ENCODE peak calls at places on chromosomes 6 and 20, in six cellular contexts. P, W, F, U, B and V are unnamed samples. For H3K9me3, the result is how much of the 10 kb centered on the place peaks cover.

GRCh38 chr20:16350465-16350864 is 222.8 kb downstream of the KIF16B start:
- DNase-seq in P (no peak), W (no peak), F (no peak), U (peak), B (no peak), V (no peak)

GRCh38 chr20:35226775-35227681 is 538 bp downstream of the MMP24 start:
- DNase-seq in P (peak), W (peak), F (peak), U (peak), B (peak), V (peak)

GRCh38 chr6:56688521-56688920 is 45.8 kb upstream of the DST start:
- DNase-seq in P (no peak), W (no peak), F (no peak), U (peak), B (no peak), V (no peak)

GRCh38 chr6:163793584-163793983 is 379.1 kb downstream of the QKI start:
- DNase-seq in P (peak), W (no peak), F (peak), U (peak), B (no peak), V (no peak)

GRCh38 chr20:24764825-24765224 is 184.2 kb upstream of the CST7 start:
- DNase-seq in P (no peak), W (no peak), F (no peak), U (no peak), B (no peak), V (no peak)

GRCh38 chr6:81683928-81684327 is 68.6 kb downstream of the TENT5A start:
- DNase-seq in P (peak), W (no peak), F (peak), U (no peak), B (no peak), V (no peak)

GRCh38 chr6:154241570-154241969 is 115.0 kb downstream of the IPCEF1 start:
- DNase-seq in P (no peak), W (no peak), F (no peak), U (no peak), B (no peak), V (no peak)

GRCh38 chr20:63980317-63980805 is 571 bp upstream of the PRPF6 start:
- DNase-seq in P (no peak), W (no peak), F (no peak), U (peak), B (no peak), V (no peak)

GRCh38 chr6:116255246-116255800 is 1.4 kb upstream of the TSPYL4 start:
- DNase-seq in P (no peak), W (peak), F (peak), U (no peak), B (no peak), V (no peak)

GRCh38 chr6:38847497-38847896 is 132.4 kb downstream of the DNAH8 start:
- DNase-seq in P (no peak), W (no peak), F (no peak), U (no peak), B (no peak), V (no peak)

GRCh38 chr6:35085359-35086281 is 55.5 kb downstream of the TCP11 start:
- DNase-seq in P (no peak), W (no peak), F (no peak), U (no peak), B (no peak), V (no peak)

GRCh38 chr6:15320683-15321082 is 74.8 kb downstream of the JARID2 start:
- DNase-seq in P (no peak), W (no peak), F (peak), U (peak), B (no peak), V (no peak)
- H3K4me3 ChIP-seq in P (no peak), W (no peak), F (no peak), U (no peak), B (no peak), V (no peak)

GRCh38 chr6:134604014-134604676 is 286.2 kb upstream of the SGK1 start:
- DNase-seq in P (no peak), W (no peak), F (no peak), U (no peak), B (no peak), V (no peak)
- H3K9me3 ChIP-seq in P (under half), W (under half), F (under half), U (under half), B (under half), V (under half)

GRCh38 chr20:14996883-14997672 is 659.7 kb upstream of the FLRT3 start:
- DNase-seq in P (no peak), W (no peak), F (no peak), U (peak), B (no peak), V (no peak)
- TF ChIP-seq CTCF in P (no peak), W (no peak), F (no peak), U (no peak), B (no peak), V (no peak)

DNA sequence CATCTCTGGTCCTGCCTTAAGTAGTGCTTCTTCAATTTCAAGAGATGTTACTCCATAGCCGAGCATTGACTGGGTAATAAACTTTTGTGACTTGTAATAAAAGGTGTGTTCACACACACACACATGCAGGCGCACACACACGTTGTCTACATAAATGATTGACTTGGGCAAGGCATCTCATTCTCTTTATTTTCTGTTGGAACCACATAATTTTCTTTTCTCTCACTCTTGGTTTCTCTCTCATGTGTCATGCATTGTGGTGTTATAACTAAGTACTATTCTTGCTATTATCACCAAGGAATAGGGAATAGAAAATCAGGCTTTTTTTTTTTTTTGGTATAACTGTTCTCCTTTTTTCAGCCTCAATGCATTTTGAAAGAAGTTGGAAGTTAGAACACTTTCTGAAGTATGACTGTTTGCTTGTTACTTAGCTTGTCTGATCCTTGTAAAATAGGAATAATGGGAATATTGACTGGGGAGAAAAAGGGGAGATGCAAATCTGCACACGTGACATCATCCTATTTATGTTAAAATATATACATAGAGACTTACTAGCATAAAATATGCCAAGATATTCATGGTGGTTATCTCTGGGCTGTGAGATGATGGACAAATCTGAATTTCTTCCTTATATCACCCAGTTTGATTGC is 26.1 kb upstream of the CD83 start:
- DNase-seq in P (no peak), W (no peak), F (no peak), U (no peak), B (no peak), V (no peak)
- H3K4me3 ChIP-seq in P (no peak), W (no peak), F (no peak), U (no peak), B (no peak), V (no peak)

GRCh38 chr20:64026-64603 is 23.4 kb upstream of the DEFB125 start:
- DNase-seq in P (no peak), W (no peak), F (no peak), U (no peak), B (no peak), V (no peak)

GRCh38 chr20:61230-61629 is 26.2 kb upstream of the DEFB125 start:
- DNase-seq in P (no peak), W (no peak), F (no peak), U (no peak), B (no peak), V (no peak)

GRCh38 chr20:60035-60918 is 27.2 kb upstream of the DEFB125 start:
- DNase-seq in P (no peak), W (no peak), F (peak), U (no peak), B (no peak), V (no peak)

GRCh38 chr20:62487-62886 is 25.0 kb upstream of the DEFB125 start:
- DNase-seq in P (no peak), W (no peak), F (no peak), U (no peak), B (no peak), V (no peak)

DNA sequence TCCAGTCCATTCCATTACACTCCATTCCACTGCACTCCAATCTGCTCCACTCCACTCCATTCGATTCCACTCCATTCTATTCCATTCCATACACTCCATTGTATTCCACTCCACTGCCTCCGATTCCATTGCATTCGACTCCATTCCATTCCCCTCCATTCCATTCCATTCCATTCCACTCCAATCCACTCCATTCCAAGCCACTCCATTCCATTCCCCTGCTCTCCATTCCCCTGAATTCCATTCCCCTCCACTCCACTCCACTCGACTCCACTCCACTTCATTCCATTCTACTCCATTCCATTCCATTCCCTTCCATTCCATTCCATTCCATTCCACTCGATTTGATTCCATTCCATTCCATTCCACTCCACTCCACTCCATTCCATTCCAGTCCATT is 25.7 kb upstream of the DEFB125 start:
- DNase-seq in P (peak), W (no peak), F (peak), U (peak), B (no peak), V (no peak)
- H3K9me3 ChIP-seq in P (under half), W (under half), F (under half), U (under half), B (under half), V (under half)

DNA sequence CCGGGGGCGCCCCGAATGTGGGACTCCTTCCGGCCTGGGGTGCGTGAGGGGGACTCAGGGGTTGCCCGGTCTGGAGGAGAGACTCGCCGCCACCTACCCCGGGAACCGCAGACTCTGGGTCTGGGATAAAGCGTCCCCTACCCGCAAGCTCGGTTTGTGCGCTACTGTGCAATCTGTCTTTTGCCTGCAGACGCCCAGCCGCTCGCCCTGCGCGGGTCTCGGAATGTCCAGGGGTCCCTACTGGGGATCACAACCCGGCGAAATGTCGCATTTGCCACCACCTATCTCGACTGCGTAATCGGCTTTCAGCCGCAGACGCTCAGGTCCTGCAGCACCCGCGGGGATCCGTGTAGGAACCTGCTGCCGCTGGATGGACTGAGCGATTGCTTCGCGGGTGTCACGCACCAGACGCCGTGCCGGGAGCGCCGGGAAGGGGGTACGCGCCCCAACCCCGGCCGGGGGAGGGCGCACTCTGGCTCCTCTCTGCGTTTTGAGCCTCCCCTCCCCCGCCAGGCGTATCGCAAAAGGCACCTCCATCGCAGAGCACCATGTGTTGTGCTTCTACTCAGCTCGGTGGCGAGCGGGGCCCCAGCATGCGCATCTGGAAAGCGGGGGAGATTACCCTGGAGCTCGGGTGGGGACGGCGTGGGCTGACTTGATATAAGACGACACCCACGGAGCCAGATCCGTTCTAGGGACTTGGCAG is 824 bp upstream of the PTPRA start:
- DNase-seq in P (peak), W (peak), F (peak), U (peak), B (peak), V (peak)
- TF ChIP-seq CTCF in P (peak), W (no peak), F (peak), U (peak), B (no peak), V (peak)